ENCODE peak calls at places on chromosomes 2 and 18, in four cellular contexts. P, I, A and O are unnamed samples.

GRCh38 chr2:11187083-11187619 is 31.9 kb downstream of the SLC66A3 start:
- DNase-seq in I (no peak), P (no peak), A (no peak), O (no peak)

GRCh38 chr2:163348843-163349395 is 386.9 kb downstream of the FIGN start:
- DNase-seq in A (no peak), I (no peak), P (no peak), O (no peak)

GRCh38 chr2:9484533-9484932 is 10.2 kb downstream of the IAH1 start:
- DNase-seq in I (no peak), A (no peak), P (no peak), O (no peak)

GRCh38 chr2:207274541-207274940 is 108.8 kb upstream of the KLF7 start:
- DNase-seq in P (no peak), I (no peak), A (no peak), O (no peak)

GRCh38 chr18:8283901-8284585 is 325.2 kb upstream of the RAB12 start:
- DNase-seq in A (no peak), I (no peak), P (no peak), O (no peak)

GRCh38 chr2:235609746-235610145 is 115.9 kb downstream of the AGAP1 start:
- DNase-seq in P (no peak), A (no peak), I (no peak), O (no peak)

GRCh38 chr2:40273623-40274236 is 178.2 kb downstream of the SLC8A1 start:
- DNase-seq in I (no peak), A (no peak), P (no peak), O (no peak)

GRCh38 chr18:48003426-48004349 is 73.2 kb upstream of the SMAD2 start:
- DNase-seq in I (no peak), P (no peak), A (peak; percentile 64), O (no peak)

GRCh38 chr18:35713545-35713944 is 132.0 kb downstream of the GALNT1 start:
- DNase-seq in I (no peak), A (no peak), P (no peak), O (no peak)

GRCh38 chr18:70414315-70414714 is 125.5 kb downstream of the SOCS6 start:
- DNase-seq in P (no peak), A (no peak), I (no peak), O (no peak)

GRCh38 chr18:812123-812672 is at the start of gene YES1:
- DNase-seq in A (peak; percentile 87), I (peak; percentile 33), P (peak; percentile 34), O (no peak)

GRCh38 chr2:145919507-145919906 is 1399.6 kb upstream of the ZEB2 start:
- DNase-seq in P (no peak), A (no peak), I (no peak), O (no peak)

GRCh38 chr2:206876176-206876575 is 63.1 kb upstream of the CPO start:
- DNase-seq in P (no peak), I (no peak), A (no peak), O (no peak)

GRCh38 chr2:240642061-240642805 is 17.0 kb downstream of the GPR35 start:
- DNase-seq in I (no peak), A (no peak), P (peak; percentile 21), O (no peak)

GRCh38 chr2:239274391-239275001 is 126.3 kb downstream of the HDAC4 start:
- DNase-seq in I (no peak), P (no peak), A (no peak), O (no peak)

GRCh38 chr18:36814994-36815393 is 13.8 kb downstream of the TPGS2 start:
- DNase-seq in P (no peak), A (no peak), I (no peak), O (no peak)

GRCh38 chr2:26587966-26588365 is 53.2 kb downstream of the CIB4 start:
- DNase-seq in I (no peak), P (no peak), A (peak; percentile 39), O (no peak)

GRCh38 chr2:10354399-10354798 is 51.7 kb downstream of the HPCAL1 start:
- DNase-seq in A (no peak), P (no peak), I (no peak), O (no peak)

GRCh38 chr2:191225126-191225525 is 20.1 kb upstream of the MYO1B start:
- DNase-seq in A (no peak), I (no peak), P (no peak), O (no peak)

GRCh38 chr18:28961669-28962228 is 784.8 kb upstream of the CDH2 start:
- DNase-seq in P (no peak), A (no peak), I (no peak), O (peak; percentile 20)

GRCh38 chr2:43220229-43220981 is 6.0 kb downstream of the ZFP36L2 start:
- DNase-seq in I (no peak), A (no peak), P (no peak), O (no peak)

GRCh38 chr2:127278959-127279358 is 15.0 kb downstream of the ERCC3 start:
- DNase-seq in A (no peak), P (no peak), I (no peak), O (no peak)

GRCh38 chr2:63729831-63730230 is 111.9 kb upstream of the UGP2 start:
- DNase-seq in I (no peak), P (no peak), A (no peak), O (no peak)

GRCh38 chr2:235499306-235499812 is 5.5 kb downstream of the AGAP1 start:
- DNase-seq in A (no peak), I (no peak), P (no peak), O (no peak)

GRCh38 chr2:68774569-68775271 is 40.1 kb downstream of the ARHGAP25 start:
- DNase-seq in I (no peak), A (peak; percentile 63), P (peak; percentile 54), O (no peak)